ENCODE peak calls at places on chromosomes 4 and X, in eight cellular contexts. P is K562, O is pancreas, U is progenitor cell of endocrine pancreas, R is astrocyte of the cerebellum, N is glutamatergic neuron, X is IMR-90, B is HepG2. D is an unnamed sample.

GRCh38 chr4:10762541-10762940 is 78.0 kb upstream of the CLNK start:
- DNase-seq in P (no peak), O (no peak), U (no peak), R (peak; percentile 98), N (peak; percentile 16), X (peak; percentile 91), B (no peak), D (no peak)

GRCh38 chrX:39907964-39908616 is 189.7 kb downstream of the BCOR start:
- DNase-seq in P (no peak), O (peak; percentile 67), U (no peak), R (peak; percentile 75), N (no peak), X (peak; percentile 95), B (peak; percentile 61), D (no peak)

GRCh38 chrX:77788050-77788449 is 2.0 kb upstream of the ATRX start:
- DNase-seq in P (no peak), O (no peak), U (no peak), R (no peak), N (no peak), X (peak; percentile 14), B (peak; percentile 86), D (no peak)

GRCh38 chrX:153455571-153455970 is 9.7 kb upstream of the TREX2 start:
- DNase-seq in P (no peak), O (no peak), U (no peak), R (no peak), N (no peak), X (no peak), B (no peak), D (no peak)

GRCh38 chr4:110533590-110533910 is 57.6 kb downstream of the ENPEP start:
- DNase-seq in P (no peak), O (no peak), U (no peak), R (no peak), N (no peak), X (peak; percentile 1), B (no peak), D (no peak)

GRCh38 chrX:8783100-8784098 is 17.8 kb downstream of the FAM9A start:
- DNase-seq in P (peak; percentile 24), O (peak; percentile 50), U (no peak), R (no peak), N (peak; percentile 23), X (peak; percentile 4), B (peak; percentile 6), D (no peak)

GRCh38 chr4:106502106-106502699 is 133.6 kb upstream of the GIMD1 start:
- DNase-seq in P (peak; percentile 24), O (peak; percentile 49), U (peak; percentile 34), R (peak; percentile 47), N (peak; percentile 81), X (peak; percentile 55), B (peak; percentile 58), D (no peak)

GRCh38 chr4:59825104-59825503 is 1375.0 kb upstream of the ADGRL3 start:
- DNase-seq in P (no peak), O (no peak), U (no peak), R (no peak), N (no peak), X (no peak), B (no peak), D (no peak)

GRCh38 chr4:107693132-107693531 is 26.9 kb downstream of the PAPSS1 start:
- DNase-seq in P (no peak), O (no peak), U (no peak), R (no peak), N (no peak), X (no peak), B (no peak), D (no peak)

GRCh38 chr4:100694467-100694866 is 176.6 kb upstream of the EMCN start:
- DNase-seq in P (no peak), O (no peak), U (no peak), R (no peak), N (no peak), X (no peak), B (no peak), D (no peak)

GRCh38 chr4:158826882-158827281 is 58.1 kb downstream of the FNIP2 start:
- DNase-seq in P (no peak), O (no peak), U (no peak), R (no peak), N (no peak), X (no peak), B (peak; percentile 94), D (no peak)

DNA sequence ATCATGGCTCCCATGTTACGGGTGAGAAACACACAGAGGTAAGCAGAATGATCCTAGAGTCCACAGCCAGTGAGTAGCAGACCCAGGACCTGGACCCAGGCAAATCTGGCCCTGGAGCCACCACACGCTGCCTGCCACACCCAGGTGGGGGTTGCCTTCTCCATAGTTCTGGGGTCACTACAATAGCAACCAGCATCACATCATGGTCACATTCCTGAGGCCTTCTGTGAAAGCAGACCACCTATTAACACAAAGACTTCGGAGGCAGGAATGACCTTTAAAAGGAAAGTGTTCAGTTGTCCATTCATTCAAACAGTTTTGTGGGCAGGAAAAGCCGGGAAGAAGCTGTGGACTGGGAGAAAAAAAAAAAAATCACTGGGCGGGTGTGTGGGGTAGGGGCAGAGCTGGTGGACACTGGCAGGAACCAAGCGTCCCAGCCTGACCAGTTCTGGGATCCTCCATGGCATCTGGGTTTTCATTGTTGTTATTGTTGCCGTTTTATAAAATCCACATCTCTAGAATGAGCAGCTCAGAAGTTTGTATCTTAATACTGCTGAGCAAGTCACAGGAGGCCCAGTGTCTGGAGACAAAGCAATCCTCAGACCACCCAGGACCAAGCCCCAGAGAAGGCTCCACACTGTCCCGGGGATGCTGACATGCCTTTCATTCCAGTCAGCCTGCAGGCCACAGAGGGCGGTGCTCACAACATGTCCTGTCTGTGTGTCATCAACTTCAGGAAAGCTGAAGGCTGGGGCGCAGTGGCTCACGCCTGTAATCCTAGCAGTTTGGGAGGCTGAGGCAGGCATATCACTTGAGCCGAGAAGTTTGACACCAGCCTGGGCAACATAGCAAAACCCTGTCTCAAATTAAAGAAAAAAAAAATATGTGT is 67.0 kb downstream of the SEL1L3 start:
- DNase-seq in P (no peak), O (no peak), U (no peak), R (peak; percentile 35), N (no peak), X (peak; percentile 83), B (peak; percentile 15), D (no peak)
- TF ChIP-seq CTCF in P (no peak), O (no peak), U (no peak), R (no peak), N (no peak), X (no peak), B (no peak), D (peak; percentile 53)

GRCh38 chrX:127129510-127129909 is 310.0 kb downstream of the PRR32 start:
- DNase-seq in P (no peak), O (no peak), U (no peak), R (no peak), N (no peak), X (no peak), B (no peak), D (no peak)

GRCh38 chrX:127128282-127128681 is 308.8 kb downstream of the PRR32 start:
- DNase-seq in P (no peak), O (no peak), U (no peak), R (no peak), N (no peak), X (no peak), B (no peak), D (no peak)
- TF ChIP-seq CTCF in P (no peak), O (no peak), U (no peak), R (no peak), N (no peak), X (no peak), B (no peak), D (no peak)

GRCh38 chr4:30269850-30270249 is 450.3 kb upstream of the PCDH7 start:
- DNase-seq in P (no peak), O (no peak), U (no peak), R (no peak), N (no peak), X (no peak), B (no peak), D (no peak)
- TF ChIP-seq CTCF in P (no peak), O (no peak), U (peak; percentile 63), R (no peak), N (no peak), X (no peak), B (no peak), D (peak; percentile 51)

GRCh38 chr4:73257995-73258667 is 467 bp downstream of the ANKRD17 start:
- DNase-seq in P (peak; percentile 61), O (peak; percentile 36), U (peak; percentile 20), R (no peak), N (no peak), X (peak; percentile 32), B (peak; percentile 53), D (no peak)

GRCh38 chr4:73257242-73257994 is 1.2 kb downstream of the ANKRD17 start:
- DNase-seq in P (peak; percentile 26), O (peak; percentile 67), U (peak; percentile 19), R (peak; percentile 81), N (peak; percentile 65), X (peak; percentile 85), B (peak; percentile 86), D (no peak)

GRCh38 chr4:73259552-73260140 is 1.0 kb upstream of the ANKRD17 start:
- DNase-seq in P (no peak), O (no peak), U (no peak), R (no peak), N (no peak), X (no peak), B (peak; percentile 9), D (no peak)

GRCh38 chr4:73258668-73259551 is at the start of gene ANKRD17:
- DNase-seq in P (peak; percentile 81), O (peak; percentile 91), U (peak; percentile 87), R (peak; percentile 85), N (peak; percentile 95), X (peak; percentile 91), B (peak; percentile 89), D (peak; percentile 96)
- TF ChIP-seq CTCF in P (no peak), O (no peak), U (no peak), R (peak; percentile 5), N (no peak), X (peak; percentile 1), B (peak; percentile 26), D (peak; percentile 37)

GRCh38 chrX:53511302-53511701 is 77.1 kb upstream of the HSD17B10 start:
- DNase-seq in P (no peak), O (no peak), U (no peak), R (no peak), N (no peak), X (no peak), B (no peak), D (no peak)
- TF ChIP-seq CTCF in P (no peak), O (no peak), U (no peak), R (no peak), N (no peak), X (no peak), B (no peak), D (no peak)

D was measured in type B pancreatic cell.